ENCODE peak calls at places on chromosomes 2 and 18, in six cellular contexts. D, Q, E, A, J and U are unnamed samples.
A peak's percentile ranks its signal among the peaks of the same experiment; 100 is the strongest.

GRCh38 chr2:201765799-201766198 is 14.9 kb downstream of the ALS2 start:
- DNase-seq in J (no peak), E (no peak), Q (no peak), A (no peak), D (no peak), U (no peak)

GRCh38 chr2:242030858-242031257 is 161.3 kb downstream of the RTP5 start:
- DNase-seq in E (no peak), D (no peak), A (no peak), Q (no peak), J (no peak), U (no peak)

GRCh38 chr2:145016711-145017110 is 496.8 kb upstream of the ZEB2 start:
- DNase-seq in J (no peak), D (no peak), E (no peak), Q (no peak), A (no peak), U (no peak)

GRCh38 chr2:16058747-16059358 is 118.5 kb downstream of the MYCN start:
- DNase-seq in J (no peak), E (no peak), Q (no peak), A (no peak), D (no peak), U (no peak)

GRCh38 chr2:85999131-85999831 is 106.4 kb downstream of the POLR1A start:
- DNase-seq in E (no peak), Q (peak; percentile 18), J (no peak), D (no peak), A (no peak), U (no peak)

GRCh38 chr18:59961086-59961485 is 61.3 kb downstream of the PMAIP1 start:
- DNase-seq in D (no peak), A (no peak), J (no peak), E (no peak), Q (no peak), U (no peak)

GRCh38 chr2:79393806-79394484 is 118.9 kb upstream of the CTNNA2 start:
- DNase-seq in Q (no peak), D (no peak), J (no peak), A (no peak), E (no peak), U (no peak)

GRCh38 chr2:12811916-12812315 is 95.2 kb downstream of the TRIB2 start:
- DNase-seq in A (no peak), D (no peak), J (no peak), Q (no peak), E (no peak), U (no peak)

GRCh38 chr18:48926420-48926857 is 24.3 kb downstream of the SMAD7 start:
- DNase-seq in E (no peak), Q (no peak), A (no peak), J (no peak), D (no peak), U (no peak)

GRCh38 chr2:75523313-75524275 is 37.1 kb downstream of the EVA1A start:
- DNase-seq in Q (no peak), J (no peak), D (no peak), A (peak; percentile 19), E (no peak), U (no peak)

GRCh38 chr18:75071866-75072671 is 136.9 kb downstream of the PTGR3 start:
- DNase-seq in J (no peak), Q (no peak), A (no peak), E (no peak), D (no peak), U (no peak)

GRCh38 chr2:65198737-65199136 is 28.9 kb upstream of the ACTR2 start:
- DNase-seq in Q (no peak), A (no peak), D (no peak), J (no peak), E (no peak), U (no peak)

GRCh38 chr2:85717308-85718005 is 23.3 kb downstream of the GNLY start:
- DNase-seq in A (no peak), D (no peak), E (no peak), J (peak; percentile 69), Q (no peak), U (no peak)